ENCODE peak calls at places on chromosomes 4 and X, in five cellular contexts. D is kidney, Z is left ventricle myocardium inferior, R is astrocyte, C is esophagus muscularis mucosa. N is an unnamed sample.

GRCh38 chr4:73676136-73676535 is 55.9 kb upstream of the RASSF6 start:
- DNase-seq in D (no peak), C (no peak), Z (no peak), R (no peak), N (no peak)

GRCh38 chrX:17591741-17592110 is 145.6 kb upstream of the SCML1 start:
- DNase-seq in R (peak; percentile 80), D (no peak), C (no peak), Z (no peak), N (no peak)

GRCh38 chr4:119025440-119025839 is 110.2 kb upstream of the MYOZ2 start:
- DNase-seq in Z (peak; percentile 37), C (no peak), R (peak; percentile 68), D (no peak), N (peak; percentile 48)

GRCh38 chr4:145230726-145231125 is 50.3 kb upstream of the OTUD4 start:
- DNase-seq in Z (no peak), D (no peak), C (no peak), R (peak; percentile 49), N (no peak)

GRCh38 chr4:150237110-150237852 is 159.0 kb downstream of the DCLK2 start:
- DNase-seq in Z (no peak), R (peak; percentile 98), C (no peak), D (no peak), N (peak; percentile 51)

GRCh38 chr4:104490096-104490769 is 4.5 kb downstream of the CXXC4 start:
- DNase-seq in Z (no peak), R (peak; percentile 6), C (no peak), D (no peak), N (no peak)

GRCh38 chrX:102651968-102652744 is 873 bp downstream of the GPRASP1 start:
- DNase-seq in C (no peak), Z (no peak), R (no peak), D (peak; percentile 49), N (peak; percentile 9)

GRCh38 chr4:2416564-2417195 is 1.8 kb downstream of the ZFYVE28 start:
- DNase-seq in R (no peak), D (peak; percentile 81), C (no peak), Z (peak; percentile 38), N (no peak)

GRCh38 chr4:156190606-156191005 is 236.9 kb upstream of the CTSO start:
- DNase-seq in C (no peak), D (no peak), R (peak; percentile 85), Z (no peak), N (no peak)

GRCh38 chrX:2516612-2517011 is 15.8 kb upstream of the DHRSX start:
- DNase-seq in Z (no peak), C (no peak), D (no peak), R (no peak), N (no peak)

GRCh38 chrX:140918398-140919043 is 83.9 kb upstream of the SPANXB1 start:
- DNase-seq in C (no peak), D (no peak), Z (no peak), R (peak; percentile 32), N (peak; percentile 80)

GRCh38 chrX:1481636-1482529 is 29.2 kb upstream of the ASMTL start:
- DNase-seq in R (peak; percentile 51), D (peak; percentile 84), Z (peak; percentile 43), C (peak; percentile 93), N (peak; percentile 93)

GRCh38 chr4:81040175-81040659 is 9.7 kb downstream of the BMP3 start:
- DNase-seq in C (no peak), D (no peak), Z (no peak), R (peak; percentile 6), N (peak; percentile 16)

GRCh38 chr4:74105656-74106275 is 6.8 kb upstream of the CXCL2 start:
- DNase-seq in Z (no peak), D (no peak), R (no peak), C (no peak), N (no peak)

GRCh38 chr4:107468812-107469211 is 251.2 kb downstream of the PAPSS1 start:
- DNase-seq in D (no peak), C (no peak), R (no peak), Z (no peak), N (no peak)

GRCh38 chr4:80213117-80213815 is 16.0 kb downstream of the PRDM8 start:
- DNase-seq in R (peak; percentile 59), Z (no peak), C (no peak), D (no peak), N (no peak)

GRCh38 chr4:152534541-152535231 is 1.2 kb downstream of the FBXW7 start:
- DNase-seq in C (no peak), R (peak; percentile 13), Z (peak; percentile 38), D (peak; percentile 88), N (peak; percentile 58)

GRCh38 chrX:131225078-131225477 is 64.0 kb downstream of the IGSF1 start:
- DNase-seq in D (no peak), R (no peak), C (no peak), Z (no peak), N (no peak)

GRCh38 chrX:8728932-8729331 is 3.0 kb downstream of the ANOS1 start:
- DNase-seq in Z (no peak), R (no peak), D (no peak), C (no peak), N (no peak)

GRCh38 chrX:5916945-5917344 is 311.7 kb downstream of the NLGN4X start:
- DNase-seq in D (no peak), R (no peak), C (no peak), Z (no peak), N (peak; percentile 29)

GRCh38 chr4:119570401-119570800 is 58.2 kb downstream of the PDE5A start:
- DNase-seq in R (peak; percentile 59), Z (no peak), C (no peak), D (no peak), N (no peak)

GRCh38 chr4:81215219-81215892 is at the start of gene PRKG2:
- DNase-seq in R (peak; percentile 1), Z (no peak), D (no peak), C (no peak), N (no peak)

GRCh38 chr4:185215261-185215660 is 5.9 kb downstream of the SNX25 start:
- DNase-seq in Z (no peak), D (no peak), C (no peak), R (no peak), N (peak; percentile 57)

GRCh38 chr4:53784112-53784511 is 192.8 kb upstream of the LNX1 start:
- DNase-seq in C (peak; percentile 34), D (no peak), R (no peak), Z (no peak), N (no peak)

DNA sequence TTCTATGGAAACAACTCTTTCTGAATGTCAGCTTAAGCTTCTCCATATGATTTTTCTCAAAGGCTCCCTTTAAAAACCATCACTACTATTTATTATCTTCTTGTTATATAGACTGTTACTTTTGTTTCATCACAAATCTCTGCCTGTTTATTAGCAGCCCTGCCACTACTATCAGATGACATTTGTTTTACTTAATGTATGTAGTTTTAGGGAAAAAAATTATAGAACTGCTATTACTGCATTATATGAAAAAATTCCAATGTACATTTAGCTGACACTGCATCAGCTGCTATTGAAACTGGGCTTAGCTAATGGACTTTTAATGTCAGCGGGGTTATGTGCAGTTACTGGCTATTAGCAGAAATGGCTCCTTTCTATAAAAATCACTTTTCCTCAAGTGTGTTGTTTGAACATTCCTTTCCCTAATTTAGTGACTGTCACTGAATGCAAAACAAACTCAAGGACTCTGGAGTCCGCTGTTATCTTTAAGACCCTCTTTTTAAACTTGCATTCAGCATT is 10.7 kb downstream of the UNC5C start:
- DNase-seq in Z (no peak), C (no peak), D (no peak), R (no peak), N (no peak)
- H3K27ac ChIP-seq in Z (peak overlapping the region; percentile 92), C (no peak overlapping the region), D (no peak overlapping the region), R (no peak overlapping the region), N (no peak overlapping the region)

GRCh38 chrX:3712080-3712869 is 1.2 kb downstream of the PRKX start:
- DNase-seq in C (no peak), Z (no peak), R (peak; percentile 33), D (no peak), N (no peak)

GRCh38 chrX:3713225-3713936 is at the start of gene PRKX:
- DNase-seq in R (peak; percentile 24), C (no peak), D (peak; percentile 91), Z (peak; percentile 49), N (peak; percentile 76)

GRCh38 chrX:3715921-3716320 is 2.5 kb upstream of the PRKX start:
- DNase-seq in Z (no peak), R (no peak), D (no peak), C (no peak), N (no peak)

GRCh38 chrX:3712870-3713224 is 602 bp downstream of the PRKX start:
- DNase-seq in Z (peak; percentile 14), C (no peak), R (no peak), D (peak; percentile 85), N (no peak)

GRCh38 chrX:3713937-3714434 is 537 bp upstream of the PRKX start:
- DNase-seq in D (no peak), Z (no peak), R (no peak), C (no peak), N (peak; percentile 9)
- H3K4me1 ChIP-seq in D (no peaks in the 10 kb centered on the region), Z (peaks cover 4% of the 10 kb centered on the region), R (peaks cover 4% of the 10 kb centered on the region), C (no peaks in the 10 kb centered on the region), N (no peaks in the 10 kb centered on the region)

GRCh38 chr4:147363514-147363913 is 117.4 kb upstream of the EDNRA start:
- DNase-seq in R (no peak), D (no peak), Z (no peak), C (no peak), N (no peak)
- H3K27ac ChIP-seq in R (no peak overlapping the region), D (no peak overlapping the region), Z (peak overlapping the region; percentile 57), C (no peak overlapping the region), N (no peak overlapping the region)

DNA sequence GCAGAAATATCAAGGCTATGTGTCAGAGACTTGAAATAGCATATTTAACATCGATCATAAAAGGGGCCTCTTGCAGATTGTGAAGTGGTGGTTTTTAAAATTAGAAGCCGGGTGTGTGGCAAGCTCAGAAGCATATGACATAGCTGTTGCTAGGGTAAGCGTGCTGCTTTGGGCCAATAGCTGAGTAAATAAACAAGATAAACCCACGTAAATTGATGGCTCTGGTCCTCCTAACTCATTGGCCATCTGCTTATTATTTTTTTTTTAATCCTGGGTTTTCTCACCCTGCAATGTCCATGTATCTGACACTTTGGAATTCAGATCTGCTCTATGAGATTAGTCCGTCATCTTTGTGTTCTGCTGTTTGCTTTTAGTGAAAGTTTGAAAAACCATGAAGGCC is 32.6 kb upstream of the STOX2 start:
- DNase-seq in C (no peak), Z (no peak), R (no peak), D (no peak), N (no peak)
- H3K4me1 ChIP-seq in C (peaks cover 9% of the 10 kb centered on the region), Z (peaks cover 65% of the 10 kb centered on the region), R (peaks cover 6% of the 10 kb centered on the region), D (peaks cover 3% of the 10 kb centered on the region), N (peaks cover 6% of the 10 kb centered on the region)

DNA sequence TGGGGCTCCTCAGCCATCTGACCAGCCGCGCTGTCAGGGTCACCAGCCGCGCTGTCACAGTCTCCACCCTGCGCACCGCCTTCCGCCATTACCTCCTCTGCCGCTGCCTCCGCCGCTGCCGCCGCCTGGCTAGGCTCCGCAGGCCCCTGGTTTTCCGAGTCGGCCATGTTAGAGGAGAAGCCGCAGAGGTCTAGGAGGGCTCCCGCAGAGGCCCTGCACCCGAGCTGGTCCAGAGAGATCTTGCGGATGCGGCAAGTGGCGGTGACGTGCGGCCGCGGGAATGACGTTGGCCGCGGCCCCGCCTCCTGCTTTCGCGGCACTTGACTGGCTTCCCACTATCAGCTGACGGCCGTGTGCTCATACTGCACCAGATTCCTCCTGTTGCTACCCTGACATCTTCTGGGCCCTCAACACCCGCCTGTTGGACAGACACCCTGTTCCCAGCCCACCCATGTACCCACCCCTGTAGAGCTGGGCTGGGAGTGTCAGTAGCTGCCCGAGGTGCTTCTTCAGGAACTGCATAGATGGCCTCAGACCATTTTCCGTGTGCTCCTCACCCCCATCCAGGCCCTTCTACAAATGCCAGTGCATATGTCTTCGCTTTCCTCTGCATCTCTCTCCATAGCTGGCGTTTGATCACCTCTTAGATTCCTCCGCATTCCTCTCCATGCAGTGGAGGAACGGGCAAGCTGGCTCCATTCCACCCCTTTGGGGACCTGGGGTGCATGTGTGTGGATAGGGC is at the start of gene NAP1L5:
- DNase-seq in R (peak; percentile 69), C (no peak), D (peak; percentile 84), Z (peak; percentile 67), N (no peak)
- H3K27ac ChIP-seq in R (peak within 1 kb of the TSS; percentile 70), C (peak within 1 kb of the TSS; percentile 75), D (no peak within 1 kb of the TSS), Z (peak within 1 kb of the TSS; percentile 65), N (no peak within 1 kb of the TSS)

GRCh38 chr4:102823464-102823863 is 3.9 kb downstream of the UBE2D3 start:
- DNase-seq in D (no peak), C (no peak), R (no peak), Z (no peak), N (no peak)
- H3K4me1 ChIP-seq in D (peaks cover 55% of the 10 kb centered on the region), C (peaks cover 56% of the 10 kb centered on the region), R (peaks cover 34% of the 10 kb centered on the region), Z (peaks cover 86% of the 10 kb centered on the region), N (peaks cover 57% of the 10 kb centered on the region)

N was measured in A673.